ENCODE peak calls at places on chromosomes 11 and 22, in eight cellular contexts. Q is esophagus squamous epithelium, M is fibroblast of pulmonary artery, U is ovary, L is kidney epithelial cell, O is psoas muscle, D is left ventricle myocardium inferior, Y is AG10803. I is an unnamed sample.

GRCh38 chr11:118322721-118323120 is 18.2 kb downstream of the CD3E start:
- DNase-seq in D (no peak), L (no peak), O (no peak), M (no peak), Y (no peak), U (no peak), Q (no peak), I (no peak)

GRCh38 chr11:45803981-45804805 is 756 bp upstream of the SLC35C1 start:
- DNase-seq in Q (no peak), U (peak), M (peak), O (peak), L (no peak), D (peak), Y (peak), I (peak)

GRCh38 chr11:64028398-64029115 is 7.2 kb upstream of the FLRT1 start:
- DNase-seq in O (no peak), Y (no peak), L (no peak), Q (no peak), U (no peak), M (no peak), D (no peak), I (peak)

GRCh38 chr11:89327885-89328284 is 150.2 kb downstream of the TYR start:
- DNase-seq in Y (no peak), O (no peak), D (no peak), U (no peak), L (no peak), Q (no peak), M (no peak), I (no peak)

GRCh38 chr11:8232414-8232813 is 31.3 kb downstream of the LMO1 start:
- DNase-seq in Q (no peak), U (no peak), D (no peak), L (no peak), O (no peak), Y (no peak), M (no peak), I (no peak)

GRCh38 chr11:30091246-30091645 is 74.4 kb upstream of the KCNA4 start:
- DNase-seq in L (no peak), U (no peak), Q (no peak), D (no peak), O (no peak), Y (no peak), M (no peak), I (no peak)

GRCh38 chr11:17014774-17015638 is 792 bp upstream of the PLEKHA7 start:
- DNase-seq in U (no peak), M (peak), D (no peak), Y (no peak), O (no peak), Q (no peak), L (peak), I (peak)

GRCh38 chr11:69004411-69005182 is 8.4 kb downstream of the MRGPRF start:
- DNase-seq in Y (no peak), O (no peak), M (no peak), U (no peak), D (no peak), Q (no peak), L (no peak), I (no peak)

GRCh38 chr11:123757976-123758375 is 3.7 kb upstream of the OR6X1 start:
- DNase-seq in L (no peak), Y (no peak), Q (no peak), M (no peak), U (no peak), D (no peak), O (no peak), I (no peak)

GRCh38 chr11:59822989-59823566 is 12.5 kb upstream of the MRPL16 start:
- DNase-seq in D (no peak), O (no peak), U (no peak), Y (peak), L (peak), M (peak), Q (no peak), I (peak)

GRCh38 chr11:44531116-44531504 is 34.4 kb upstream of the CD82 start:
- DNase-seq in Y (no peak), O (no peak), M (no peak), Q (no peak), D (no peak), U (no peak), L (no peak), I (no peak)

GRCh38 chr11:129998107-129998506 is 4.5 kb downstream of the PRDM10 start:
- DNase-seq in U (no peak), M (no peak), D (no peak), L (no peak), Y (no peak), Q (no peak), O (no peak), I (no peak)

GRCh38 chr11:22792497-22792896 is 37.1 kb downstream of the SVIP start:
- DNase-seq in O (no peak), D (no peak), M (peak), U (no peak), Q (no peak), Y (peak), L (peak), I (peak)

GRCh38 chr11:34899633-34900016 is 16.6 kb downstream of the APIP start:
- DNase-seq in O (no peak), L (no peak), U (no peak), Q (no peak), M (no peak), D (no peak), Y (no peak), I (no peak)

GRCh38 chr11:9688716-9689511 is 25.0 kb downstream of the SWAP70 start:
- DNase-seq in Y (peak), M (peak), D (no peak), U (no peak), Q (no peak), L (peak), O (no peak), I (peak)

GRCh38 chr11:36594316-36594989 is at the start of gene IFTAP:
- DNase-seq in O (peak), Y (peak), Q (no peak), L (peak), M (peak), U (peak), D (no peak), I (peak)

GRCh38 chr11:8102296-8102915 is 21.4 kb downstream of the TUB start:
- DNase-seq in D (no peak), O (no peak), M (no peak), U (no peak), L (no peak), Y (no peak), Q (no peak), I (no peak)

GRCh38 chr11:27207025-27207650 is 155.9 kb downstream of the CCDC34 start:
- DNase-seq in Y (no peak), U (no peak), M (no peak), L (no peak), D (no peak), O (no peak), Q (no peak), I (no peak)

GRCh38 chr22:27488456-27489224 is 312.9 kb downstream of the MN1 start:
- DNase-seq in L (no peak), M (no peak), D (no peak), O (no peak), U (no peak), Y (no peak), Q (no peak), I (no peak)

GRCh38 chr11:1929621-1930447 is 10.3 kb downstream of the TNNT3 start:
- DNase-seq in O (no peak), L (no peak), M (no peak), Q (no peak), Y (no peak), U (no peak), D (no peak), I (no peak)

GRCh38 chr11:70477607-70478006 is 79.3 kb downstream of the CTTN start:
- DNase-seq in O (no peak), M (no peak), Q (no peak), U (no peak), L (no peak), Y (no peak), D (peak), I (no peak)

GRCh38 chr11:75166791-75167190 is 15.9 kb downstream of the SLCO2B1 start:
- DNase-seq in O (no peak), Q (no peak), M (no peak), Y (no peak), U (no peak), D (no peak), L (no peak), I (no peak)

GRCh38 chr22:47174096-47174495 is 411.6 kb downstream of the TBC1D22A start:
- DNase-seq in M (no peak), Q (no peak), O (no peak), D (no peak), U (no peak), Y (no peak), L (no peak), I (no peak)

GRCh38 chr11:27158763-27159679 is 118.4 kb downstream of the BBOX1 start:
- DNase-seq in L (peak), Q (no peak), O (peak), Y (peak), D (no peak), U (peak), M (peak), I (peak)

GRCh38 chr22:31329029-31329428 is 17.1 kb downstream of the PATZ1 start:
- DNase-seq in U (no peak), O (no peak), L (no peak), Y (no peak), D (no peak), M (no peak), Q (no peak), I (no peak)

GRCh38 chr11:78110351-78110750 is 29.1 kb downstream of the ALG8 start:
- DNase-seq in D (no peak), O (no peak), U (no peak), Q (no peak), Y (no peak), L (no peak), M (no peak), I (no peak)

GRCh38 chr11:69840371-69841169 is 21.4 kb upstream of the FGF3 start:
- DNase-seq in U (peak), M (no peak), Q (no peak), Y (no peak), L (no peak), O (no peak), D (no peak), I (no peak)

GRCh38 chr22:49381595-49382450 is 445.9 kb downstream of the BRD1 start:
- DNase-seq in L (no peak), M (no peak), U (no peak), Y (no peak), O (no peak), Q (no peak), D (no peak), I (no peak)

GRCh38 chr22:27996981-27997380 is 77.9 kb upstream of the PITPNB start:
- DNase-seq in L (no peak), Q (no peak), M (no peak), O (no peak), Y (no peak), U (no peak), D (peak), I (no peak)

GRCh38 chr11:47004595-47005033 is 68.1 kb downstream of the CSTPP1 start:
- DNase-seq in U (peak), Q (no peak), O (peak), Y (peak), D (peak), M (peak), L (peak), I (peak)

DNA sequence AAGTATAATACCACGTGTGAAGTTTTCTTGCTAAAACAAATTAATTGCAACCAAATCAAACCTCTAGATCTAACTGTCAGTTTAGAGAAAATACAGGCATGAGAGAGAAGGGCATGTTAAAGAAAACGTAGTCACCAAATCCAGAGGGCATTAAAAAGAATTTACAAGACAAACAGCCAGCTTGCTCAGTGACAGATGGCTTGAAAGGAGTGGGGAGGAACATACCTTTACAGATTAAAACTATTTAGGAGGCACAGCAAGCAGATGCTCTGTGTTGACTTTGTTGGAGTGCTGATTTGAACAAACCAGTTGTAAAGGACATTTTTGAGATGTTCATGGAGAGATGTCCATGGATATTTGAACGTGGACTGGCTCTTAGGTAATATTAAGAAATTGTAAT is 96.9 kb downstream of the ATXN10 start:
- DNase-seq in L (no peak), D (no peak), Y (no peak), U (no peak), M (no peak), O (no peak), Q (no peak), I (no peak)
- H3K4me3 ChIP-seq in L (no peak), D (no peak), Y (no peak), U (no peak), M (no peak), O (no peak), Q (no peak), I (no peak)

GRCh38 chr22:19799322-19800190 is 39.0 kb downstream of the TBX1 start:
- DNase-seq in O (peak), Y (peak), Q (no peak), U (no peak), D (peak), L (no peak), M (peak), I (peak)
- TF ChIP-seq CTCF in O (no peak), Y (peak), Q (no peak), U (no peak), D (no peak), L (no peak), M (no peak), I (peak)

DNA sequence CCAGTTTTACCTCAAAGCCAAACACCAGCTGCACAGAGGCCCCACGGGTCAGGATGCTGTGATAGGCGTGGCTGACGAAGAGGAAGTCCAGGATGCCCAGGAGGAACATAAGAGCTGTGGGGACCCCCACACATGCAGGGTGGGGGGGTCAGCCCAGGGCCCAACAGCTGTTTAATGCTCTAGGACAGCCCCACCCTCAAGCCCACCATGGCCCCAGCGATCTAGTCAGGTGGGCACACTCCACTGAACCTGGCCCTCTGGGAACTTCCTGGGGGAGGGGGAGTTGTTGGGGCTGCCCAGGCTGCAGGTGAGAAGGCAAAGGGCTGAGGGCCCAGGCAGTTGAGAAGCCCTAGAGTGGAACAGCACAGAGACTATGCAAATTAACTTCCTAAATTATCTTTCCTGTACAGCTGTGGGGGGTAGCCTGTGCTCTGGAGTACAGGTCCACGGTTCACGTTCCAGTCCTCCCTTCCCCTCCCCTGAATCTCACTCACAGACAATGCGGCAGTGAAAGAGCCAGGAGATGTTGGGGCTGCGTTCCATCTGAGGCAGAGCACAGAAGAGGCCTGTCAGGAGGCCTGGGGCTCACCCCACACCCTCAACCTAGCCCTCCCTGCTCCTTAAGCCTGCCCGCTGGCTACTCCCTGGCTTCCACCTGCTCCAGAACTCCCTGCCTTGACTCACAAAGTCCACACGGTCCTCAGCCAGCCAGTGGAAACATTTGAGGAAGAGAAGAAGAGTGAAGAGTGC is 1.9 kb downstream of the SYVN1 start:
- DNase-seq in Y (no peak), M (no peak), U (no peak), Q (no peak), O (no peak), L (no peak), D (no peak), I (no peak)
- H3K4me3 ChIP-seq in Y (peak), M (peak), U (no peak), Q (peak), O (peak), L (no peak), D (peak), I (no peak)

GRCh38 chr11:100682247-100682969 is 4.7 kb upstream of the ARHGAP42 start:
- DNase-seq in M (peak), Q (no peak), O (no peak), L (no peak), D (no peak), U (no peak), Y (peak), I (peak)
- TF ChIP-seq CTCF in M (peak), Q (peak), O (peak), L (peak), D (peak), U (peak), Y (peak), I (peak)

DNA sequence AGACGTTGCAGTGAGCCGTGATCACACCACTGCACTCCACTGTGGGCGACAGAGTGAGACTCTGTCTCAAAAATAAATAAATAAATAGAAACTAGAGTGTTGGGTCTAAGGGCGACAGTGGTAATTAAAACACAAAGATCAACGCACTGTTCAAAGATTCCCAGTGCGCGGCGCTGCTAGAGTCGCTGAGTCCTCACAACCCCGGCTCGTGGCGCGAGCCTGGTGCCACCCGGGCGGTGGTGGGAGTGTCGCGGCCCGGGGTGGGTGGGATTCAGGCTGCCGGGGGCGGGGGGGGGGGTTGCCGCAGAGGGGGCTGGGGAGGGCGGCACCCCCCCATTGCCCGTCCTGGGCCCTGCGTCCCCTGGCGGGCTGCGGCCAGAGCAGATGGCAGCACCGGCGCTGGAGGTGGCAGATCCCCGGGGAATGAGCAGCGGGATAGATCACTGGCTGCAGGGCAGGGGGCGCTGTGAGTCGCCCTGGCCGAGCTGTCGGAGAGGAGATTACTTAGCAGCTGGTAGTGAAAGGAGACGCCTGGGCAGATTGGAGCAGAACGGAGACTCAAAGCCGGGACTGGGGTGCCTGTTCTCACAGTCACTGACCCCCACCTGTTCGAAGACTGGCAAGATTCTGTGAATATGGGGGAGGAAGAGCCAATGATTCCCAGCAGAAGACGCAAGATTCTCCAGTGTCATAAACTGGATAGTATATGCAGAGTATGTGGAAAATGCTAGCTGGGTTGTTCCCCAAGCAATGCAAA is 30.2 kb upstream of the APOBEC3A start:
- DNase-seq in U (peak), Y (peak), Q (no peak), D (peak), M (peak), L (no peak), O (peak), I (peak)
- H3K4me3 ChIP-seq in U (peak), Y (peak), Q (peak), D (peak), M (no peak), L (no peak), O (peak), I (peak)

GRCh38 chr11:33638608-33639007 is 62.0 kb downstream of the C11orf91 start:
- DNase-seq in Q (no peak), U (no peak), O (no peak), M (no peak), Y (no peak), D (no peak), L (no peak), I (no peak)
- TF ChIP-seq CTCF in Q (no peak), U (no peak), O (no peak), M (no peak), Y (no peak), D (no peak), L (no peak), I (no peak)

I was measured in foreskin fibroblast.